ENCODE peak calls at places on chromosomes 5 and 9, in five cellular contexts. One of them, this sample, is unnamed.

GRCh38 chr9:1947438-1947837 is 67.7 kb upstream of the SMARCA2 start:
- DNase-seq in ACHN: no peak
- DNase-seq in NCI-H1105: no peak
- DNase-seq in EL: no peak
- DNase-seq in GM10248: no peak
- DNase-seq in this sample: no peak

GRCh38 chr9:93031629-93032431 is 26.7 kb upstream of the SUSD3 start:
- DNase-seq in ACHN: no peak
- DNase-seq in GM10248: no peak
- DNase-seq in EL: no peak
- DNase-seq in NCI-H1105: no peak
- DNase-seq in this sample: no peak

GRCh38 chr5:129046151-129046550 is 48.4 kb upstream of the ISOC1 start:
- DNase-seq in ACHN: no peak
- DNase-seq in NCI-H1105: no peak
- DNase-seq in EL: no peak
- DNase-seq in GM10248: no peak
- DNase-seq in this sample: no peak

GRCh38 chr9:35335164-35335563 is 154.7 kb upstream of the RUSC2 start:
- DNase-seq in GM10248: no peak
- DNase-seq in NCI-H1105: no peak
- DNase-seq in ACHN: no peak
- DNase-seq in EL: peak
- DNase-seq in this sample: no peak

GRCh38 chr9:86187121-86187520 is 72.3 kb downstream of the C9orf153 start:
- DNase-seq in GM10248: no peak
- DNase-seq in NCI-H1105: no peak
- DNase-seq in EL: no peak
- DNase-seq in ACHN: peak
- DNase-seq in this sample: no peak

GRCh38 chr9:693460-694390 is 147.8 kb upstream of the DMRT1 start:
- DNase-seq in GM10248: no peak
- DNase-seq in NCI-H1105: no peak
- DNase-seq in ACHN: no peak
- DNase-seq in EL: peak
- DNase-seq in this sample: no peak

GRCh38 chr5:153523831-153524230 is 33.4 kb downstream of the GRIA1 start:
- DNase-seq in ACHN: no peak
- DNase-seq in EL: peak
- DNase-seq in NCI-H1105: no peak
- DNase-seq in GM10248: no peak
- DNase-seq in this sample: no peak

GRCh38 chr9:76531231-76531775 is 72.3 kb downstream of the GCNT1 start:
- DNase-seq in GM10248: no peak
- DNase-seq in EL: no peak
- DNase-seq in NCI-H1105: no peak
- DNase-seq in ACHN: no peak
- DNase-seq in this sample: no peak

GRCh38 chr5:60077292-60077691 is 183.8 kb upstream of the PDE4D start:
- DNase-seq in EL: no peak
- DNase-seq in ACHN: no peak
- DNase-seq in GM10248: no peak
- DNase-seq in NCI-H1105: no peak
- DNase-seq in this sample: no peak

GRCh38 chr5:179403426-179404147 is 58.3 kb upstream of the ADAMTS2 start:
- DNase-seq in ACHN: no peak
- DNase-seq in GM10248: no peak
- DNase-seq in EL: no peak
- DNase-seq in NCI-H1105: no peak
- DNase-seq in this sample: no peak

GRCh38 chr5:143521891-143522290 is 118.4 kb upstream of the NR3C1 start:
- DNase-seq in GM10248: no peak
- DNase-seq in NCI-H1105: no peak
- DNase-seq in ACHN: no peak
- DNase-seq in EL: no peak
- DNase-seq in this sample: no peak

GRCh38 chr5:66738136-66738535 is 141.9 kb downstream of the MAST4 start:
- DNase-seq in NCI-H1105: no peak
- DNase-seq in GM10248: no peak
- DNase-seq in ACHN: no peak
- DNase-seq in EL: no peak
- DNase-seq in this sample: no peak

GRCh38 chr5:155780274-155780673 is 546.7 kb upstream of the SGCD start:
- DNase-seq in ACHN: no peak
- DNase-seq in NCI-H1105: no peak
- DNase-seq in GM10248: no peak
- DNase-seq in EL: no peak
- DNase-seq in this sample: no peak

GRCh38 chr5:123752576-123752975 is 240.6 kb downstream of the CSNK1G3 start:
- DNase-seq in NCI-H1105: no peak
- DNase-seq in EL: peak
- DNase-seq in ACHN: no peak
- DNase-seq in GM10248: no peak
- DNase-seq in this sample: no peak

This sample was measured in DMS79 treated with DMSO at 0.1 percent for 48 hours.